ENCODE peak calls at places on chromosomes 16 and 17, in seven cellular contexts. R, U, X, D, T, S and B are unnamed samples.

GRCh38 chr16:68289621-68290329 is 21.0 kb downstream of the SLC7A6OS start:
- DNase-seq in S (no peak), X (no peak), R (no peak), T (no peak), D (no peak), U (peak), B (peak)

GRCh38 chr16:25035494-25036405 is 20.6 kb upstream of the ARHGAP17 start:
- DNase-seq in S (no peak), X (no peak), D (no peak), R (no peak), T (no peak), U (no peak), B (no peak)

GRCh38 chr17:63652106-63652505 is 29.9 kb downstream of the MAP3K3 start:
- DNase-seq in T (no peak), X (no peak), D (no peak), U (no peak), S (no peak), R (no peak), B (no peak)

GRCh38 chr16:86398201-86398600 is 112.1 kb upstream of the FOXF1 start:
- DNase-seq in S (no peak), X (no peak), U (no peak), R (no peak), D (no peak), T (no peak), B (no peak)

GRCh38 chr17:79505199-79505598 is 105.7 kb downstream of the RBFOX3 start:
- DNase-seq in T (no peak), U (no peak), D (no peak), R (no peak), S (no peak), X (no peak), B (no peak)

GRCh38 chr16:56874800-56875199 is 9.8 kb downstream of the SLC12A3 start:
- DNase-seq in S (no peak), D (no peak), R (no peak), X (no peak), U (peak), T (no peak), B (peak)

GRCh38 chr16:88922114-88922825 is 54.7 kb downstream of the CBFA2T3 start:
- DNase-seq in R (no peak), U (peak), S (peak), T (peak), D (no peak), X (peak), B (no peak)

GRCh38 chr16:28597692-28598261 is 927 bp upstream of the SULT1A2 start:
- DNase-seq in S (peak), X (no peak), R (no peak), D (no peak), U (peak), T (peak), B (no peak)

GRCh38 chr17:50176559-50177471 is 11.0 kb downstream of the SGCA start:
- DNase-seq in R (no peak), D (no peak), T (no peak), S (no peak), U (peak), X (no peak), B (no peak)

GRCh38 chr16:79269211-79269863 is 331.2 kb downstream of the MAF start:
- DNase-seq in D (no peak), R (no peak), S (no peak), U (no peak), T (no peak), X (no peak), B (no peak)

GRCh38 chr16:50532576-50532975 is 15.6 kb upstream of the NKD1 start:
- DNase-seq in X (no peak), T (no peak), U (no peak), R (no peak), D (no peak), S (no peak), B (no peak)

GRCh38 chr16:57470683-57471082 is 8.2 kb downstream of the POLR2C start:
- DNase-seq in T (peak), S (peak), U (peak), X (peak), D (no peak), R (no peak), B (no peak)

GRCh38 chr17:48066656-48067055 is 18.5 kb downstream of the NFE2L1 start:
- DNase-seq in T (no peak), U (no peak), S (no peak), D (no peak), R (no peak), X (no peak), B (no peak)

GRCh38 chr17:50258647-50259483 is 15.4 kb upstream of the TMEM92 start:
- DNase-seq in D (no peak), T (no peak), U (peak), X (no peak), R (no peak), S (no peak), B (no peak)

GRCh38 chr16:86078121-86078600 is 179.2 kb downstream of the IRF8 start:
- DNase-seq in D (no peak), T (peak), S (no peak), R (peak), X (no peak), U (peak), B (no peak)

GRCh38 chr16:8849411-8850011 is 19.3 kb downstream of the CARHSP1 start:
- DNase-seq in U (peak), D (no peak), X (peak), T (peak), S (no peak), R (no peak), B (no peak)

GRCh38 chr16:30786115-30786935 is 680 bp downstream of the ZNF629 start:
- DNase-seq in S (peak), U (peak), T (peak), X (no peak), D (peak), R (no peak), B (no peak)

GRCh38 chr16:12470311-12471229 is 333.1 kb downstream of the CPPED1 start:
- DNase-seq in S (no peak), U (peak), T (no peak), R (no peak), D (no peak), X (peak), B (no peak)

GRCh38 chr16:73063284-73063733 is 15.4 kb upstream of the ZFHX3 start:
- DNase-seq in R (no peak), X (no peak), S (no peak), T (no peak), D (no peak), U (no peak), B (no peak)

GRCh38 chr17:66690166-66690565 is 144.8 kb upstream of the CACNG5 start:
- DNase-seq in S (no peak), R (no peak), D (no peak), T (no peak), U (no peak), X (no peak), B (no peak)

GRCh38 chr17:73533801-73534574 is 110.3 kb downstream of the SDK2 start:
- DNase-seq in R (no peak), T (no peak), U (no peak), S (no peak), X (no peak), D (no peak), B (no peak)

GRCh38 chr16:53290520-53290919 is 143.8 kb upstream of the RBL2 start:
- DNase-seq in U (no peak), R (no peak), X (no peak), T (no peak), S (no peak), D (no peak), B (no peak)

GRCh38 chr17:28188841-28189263 is 130.1 kb upstream of the TMEM97 start:
- DNase-seq in U (no peak), T (no peak), R (no peak), D (no peak), S (no peak), X (no peak), B (no peak)

GRCh38 chr17:36705651-36706436 is 104.5 kb downstream of the MRM1 start:
- DNase-seq in X (no peak), T (peak), S (peak), D (peak), U (peak), R (peak), B (no peak)

GRCh38 chr17:80765241-80766022 is 220.8 kb downstream of the RPTOR start:
- DNase-seq in X (no peak), S (no peak), D (no peak), T (no peak), U (no peak), R (no peak), B (no peak)

GRCh38 chr17:75601057-75601987 is 13.7 kb downstream of the MYO15B start:
- DNase-seq in X (no peak), S (peak), U (peak), D (peak), R (peak), T (peak), B (no peak)

GRCh38 chr16:69924777-69925191 is 26.4 kb upstream of the CLEC18A start:
- DNase-seq in X (peak), R (no peak), S (no peak), D (no peak), U (peak), T (no peak), B (peak)

GRCh38 chr17:61405047-61405685 is 5.5 kb downstream of the TBX2 start:
- DNase-seq in X (no peak), U (no peak), D (no peak), R (no peak), S (no peak), T (no peak), B (no peak)

GRCh38 chr17:49266233-49266632 is 35.6 kb upstream of the PHOSPHO1 start:
- DNase-seq in X (no peak), R (no peak), S (no peak), D (no peak), T (no peak), U (no peak), B (no peak)

GRCh38 chr16:11233727-11234376 is 22.2 kb downstream of the SOCS1 start:
- DNase-seq in S (no peak), U (no peak), X (no peak), R (no peak), T (no peak), D (no peak), B (no peak)

GRCh38 chr17:74734256-74734655 is 2.8 kb upstream of the RAB37 start:
- DNase-seq in U (no peak), T (no peak), D (no peak), R (no peak), S (no peak), X (no peak), B (no peak)

GRCh38 chr17:18198530-18198929 is 14.9 kb downstream of the ALKBH5 start:
- DNase-seq in S (no peak), D (no peak), U (no peak), R (no peak), T (no peak), X (no peak), B (no peak)

GRCh38 chr17:75773808-75774470 is 8.9 kb upstream of the GALK1 start:
- DNase-seq in R (no peak), X (no peak), U (no peak), T (peak), D (no peak), S (no peak), B (no peak)

GRCh38 chr17:352421-353212 is at the start of gene RPH3AL:
- DNase-seq in U (peak), R (no peak), X (peak), T (peak), D (no peak), S (peak), B (no peak)

GRCh38 chr16:27352026-27352425 is 38.3 kb downstream of the IL4R start:
- DNase-seq in X (no peak), R (no peak), S (no peak), T (no peak), U (no peak), D (no peak), B (no peak)

GRCh38 chr16:49503242-49504022 is 129.8 kb downstream of the C16orf78 start:
- DNase-seq in U (no peak), D (no peak), T (no peak), S (peak), X (no peak), R (no peak), B (no peak)

GRCh38 chr17:78526231-78527025 is 50.8 kb downstream of the DNAH17 start:
- DNase-seq in T (peak), R (no peak), S (no peak), U (no peak), D (no peak), X (no peak), B (no peak)

GRCh38 chr16:17414421-17414820 is 56.3 kb downstream of the XYLT1 start:
- DNase-seq in R (no peak), U (no peak), D (no peak), X (no peak), T (no peak), S (no peak), B (no peak)

GRCh38 chr17:7263071-7263800 is 958 bp upstream of the CLDN7 start:
- DNase-seq in T (peak), D (peak), X (no peak), R (no peak), U (no peak), S (peak), B (no peak)

GRCh38 chr16:57533618-57534336 is 2.6 kb downstream of the CCDC102A start:
- DNase-seq in U (no peak), R (peak), D (no peak), S (peak), X (peak), T (peak), B (no peak)

GRCh38 chr17:77049440-77049839 is 91.3 kb upstream of the SEC14L1 start:
- DNase-seq in U (no peak), S (no peak), X (no peak), D (no peak), R (no peak), T (no peak), B (no peak)
- TF ChIP-seq CTCF in U (no peak), S (no peak), X (no peak), D (no peak), R (no peak), T (no peak), B (no peak)

DNA sequence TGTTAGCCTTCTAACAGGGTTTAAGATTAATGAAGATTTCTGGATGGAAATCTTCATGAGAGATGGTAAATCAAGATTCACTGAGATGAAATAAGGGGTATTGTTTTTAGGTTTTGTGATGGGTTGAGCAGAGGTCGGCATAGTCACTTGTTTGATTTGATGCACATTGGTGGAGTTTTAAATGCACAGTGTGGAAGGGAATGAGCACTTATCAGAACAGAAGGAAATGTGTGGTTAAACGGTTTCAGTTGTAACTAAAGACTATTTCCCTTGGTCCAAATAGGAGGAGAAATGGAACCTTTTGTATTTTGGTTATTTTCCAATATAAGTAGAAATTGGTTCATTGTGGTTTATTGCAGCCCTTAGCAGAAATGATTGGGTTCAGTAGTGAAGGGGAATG is 34.1 kb downstream of the CBFB start:
- DNase-seq in D (no peak), R (no peak), S (no peak), X (no peak), U (no peak), T (no peak), B (no peak)
- TF ChIP-seq CTCF in D (no peak), R (no peak), S (no peak), X (no peak), U (no peak), T (no peak), B (no peak)

GRCh38 chr16:81447383-81448101 is 2.9 kb downstream of the CMIP start:
- DNase-seq in T (peak), R (no peak), X (no peak), D (no peak), U (no peak), S (peak), B (no peak)
- TF ChIP-seq CTCF in T (no peak), R (no peak), X (no peak), D (no peak), U (no peak), S (no peak), B (no peak)

GRCh38 chr16:87780385-87780989 is 14.7 kb upstream of the KLHDC4 start:
- DNase-seq in R (no peak), X (peak), T (peak), S (peak), D (peak), U (peak), B (no peak)
- TF ChIP-seq CTCF in R (no peak), X (no peak), T (no peak), S (no peak), D (no peak), U (no peak), B (no peak)

GRCh38 chr16:48244863-48245195 is 729 bp downstream of the LONP2 start:
- DNase-seq in S (no peak), T (no peak), R (no peak), D (no peak), U (no peak), X (no peak), B (no peak)

GRCh38 chr16:48250520-48251278 is 3.4 kb upstream of the ABCC11 start:
- DNase-seq in T (no peak), U (no peak), R (no peak), S (no peak), D (no peak), X (no peak), B (no peak)

GRCh38 chr16:48244080-48244862 is at the start of gene LONP2:
- DNase-seq in U (peak), X (peak), D (peak), T (peak), S (peak), R (peak), B (peak)

GRCh38 chr16:48247311-48247710 is at the start of gene ABCC11:
- DNase-seq in U (no peak), S (peak), T (no peak), X (no peak), R (no peak), D (no peak), B (no peak)

DNA sequence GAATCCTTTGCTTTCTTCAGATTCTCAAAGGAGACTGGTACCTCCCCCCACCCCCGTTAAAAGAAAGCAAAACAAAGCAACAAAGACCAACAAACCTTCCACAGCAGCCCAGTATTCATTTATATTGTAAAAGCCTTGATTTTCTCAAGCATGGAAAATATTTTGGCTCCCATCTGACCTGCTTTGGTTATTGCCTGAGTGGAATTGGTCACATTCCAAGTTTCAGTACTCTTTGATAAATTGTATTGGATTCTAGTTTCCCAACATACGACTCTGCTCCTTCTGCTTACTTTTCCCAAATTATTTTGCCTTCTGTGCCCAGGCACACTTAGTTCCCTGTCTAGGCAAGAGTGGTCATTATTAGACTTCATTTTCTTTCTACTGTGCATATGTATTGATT is 1.3 kb downstream of the ABCC11 start:
- DNase-seq in S (no peak), D (no peak), X (no peak), R (no peak), U (peak), T (no peak), B (no peak)
- TF ChIP-seq CTCF in S (no peak), D (no peak), X (no peak), R (no peak), U (no peak), T (no peak), B (no peak)